ENCODE peak calls at places on chromosomes 13 and 19, in nine cellular contexts. One of them, this sample, is unnamed.

GRCh38 chr13:78660130-78660857 is 1.3 kb upstream of the OBI1 start:
- DNase-seq in neural crest cell: no peak
- DNase-seq in AG04449: no peak
- DNase-seq in mammary epithelial cell: no peak
- DNase-seq in heart right ventricle: no peak
- DNase-seq in foreskin fibroblast: peak
- DNase-seq in WTC11: no peak
- DNase-seq in AG09319: no peak
- DNase-seq in MM.1S: no peak
- DNase-seq in this sample: peak

GRCh38 chr19:46915386-46915785 is 54.6 kb downstream of the ARHGAP35 start:
- DNase-seq in neural crest cell: no peak
- DNase-seq in MM.1S: no peak
- DNase-seq in foreskin fibroblast: no peak
- DNase-seq in AG04449: no peak
- DNase-seq in WTC11: no peak
- DNase-seq in AG09319: no peak
- DNase-seq in mammary epithelial cell: no peak
- DNase-seq in heart right ventricle: no peak
- DNase-seq in this sample: no peak

GRCh38 chr13:113901231-113901630 is 37.4 kb upstream of the GAS6 start:
- DNase-seq in MM.1S: no peak
- DNase-seq in mammary epithelial cell: no peak
- DNase-seq in WTC11: no peak
- DNase-seq in neural crest cell: no peak
- DNase-seq in AG09319: no peak
- DNase-seq in foreskin fibroblast: no peak
- DNase-seq in heart right ventricle: no peak
- DNase-seq in AG04449: no peak
- DNase-seq in this sample: no peak

GRCh38 chr19:1266818-1267440 is 2.2 kb upstream of the CIRBP start:
- DNase-seq in AG04449: no peak
- DNase-seq in AG09319: no peak
- DNase-seq in foreskin fibroblast: peak
- DNase-seq in heart right ventricle: peak
- DNase-seq in MM.1S: peak
- DNase-seq in mammary epithelial cell: no peak
- DNase-seq in WTC11: peak
- DNase-seq in neural crest cell: peak
- DNase-seq in this sample: peak

GRCh38 chr13:113489549-113490495 is 689 bp downstream of the DCUN1D2 start:
- DNase-seq in AG09319: no peak
- DNase-seq in mammary epithelial cell: peak
- DNase-seq in AG04449: no peak
- DNase-seq in foreskin fibroblast: peak
- DNase-seq in MM.1S: peak
- DNase-seq in WTC11: peak
- DNase-seq in heart right ventricle: peak
- DNase-seq in neural crest cell: peak
- DNase-seq in this sample: peak

GRCh38 chr13:42284068-42284467 is 12.1 kb downstream of the AKAP11 start:
- DNase-seq in AG09319: no peak
- DNase-seq in MM.1S: no peak
- DNase-seq in AG04449: no peak
- DNase-seq in WTC11: no peak
- DNase-seq in foreskin fibroblast: no peak
- DNase-seq in neural crest cell: no peak
- DNase-seq in heart right ventricle: no peak
- DNase-seq in mammary epithelial cell: no peak
- DNase-seq in this sample: no peak

GRCh38 chr19:41362143-41362847 is 1.7 kb downstream of the B9D2 start:
- DNase-seq in heart right ventricle: no peak
- DNase-seq in AG04449: no peak
- DNase-seq in foreskin fibroblast: peak
- DNase-seq in WTC11: no peak
- DNase-seq in MM.1S: no peak
- DNase-seq in AG09319: no peak
- DNase-seq in mammary epithelial cell: no peak
- DNase-seq in neural crest cell: no peak
- DNase-seq in this sample: no peak

GRCh38 chr13:83752141-83752540 is 130.1 kb downstream of the SLITRK1 start:
- DNase-seq in neural crest cell: no peak
- DNase-seq in AG09319: no peak
- DNase-seq in WTC11: no peak
- DNase-seq in AG04449: peak
- DNase-seq in MM.1S: no peak
- DNase-seq in heart right ventricle: no peak
- DNase-seq in mammary epithelial cell: peak
- DNase-seq in foreskin fibroblast: peak
- DNase-seq in this sample: no peak

GRCh38 chr13:98549006-98549727 is 27.7 kb downstream of the STK24 start:
- DNase-seq in heart right ventricle: no peak
- DNase-seq in AG09319: peak
- DNase-seq in WTC11: no peak
- DNase-seq in AG04449: peak
- DNase-seq in MM.1S: no peak
- DNase-seq in neural crest cell: no peak
- DNase-seq in mammary epithelial cell: peak
- DNase-seq in foreskin fibroblast: peak
- DNase-seq in this sample: no peak

GRCh38 chr13:25181597-25181996 is 9.5 kb upstream of the AMER2 start:
- DNase-seq in neural crest cell: no peak
- DNase-seq in MM.1S: no peak
- DNase-seq in mammary epithelial cell: no peak
- DNase-seq in WTC11: no peak
- DNase-seq in AG04449: no peak
- DNase-seq in foreskin fibroblast: no peak
- DNase-seq in heart right ventricle: no peak
- DNase-seq in AG09319: no peak
- DNase-seq in this sample: no peak

GRCh38 chr13:93036380-93036779 is 190.2 kb upstream of the GPC6 start:
- DNase-seq in heart right ventricle: no peak
- DNase-seq in mammary epithelial cell: no peak
- DNase-seq in AG09319: no peak
- DNase-seq in neural crest cell: no peak
- DNase-seq in MM.1S: no peak
- DNase-seq in AG04449: no peak
- DNase-seq in WTC11: no peak
- DNase-seq in foreskin fibroblast: no peak
- DNase-seq in this sample: no peak

GRCh38 chr13:104592127-104592526 is 1525.9 kb upstream of the SLC10A2 start:
- DNase-seq in foreskin fibroblast: peak
- DNase-seq in AG09319: no peak
- DNase-seq in AG04449: no peak
- DNase-seq in WTC11: no peak
- DNase-seq in heart right ventricle: no peak
- DNase-seq in MM.1S: no peak
- DNase-seq in neural crest cell: no peak
- DNase-seq in mammary epithelial cell: peak
- DNase-seq in this sample: no peak

GRCh38 chr19:1748115-1748702 is 5.1 kb upstream of the ONECUT3 start:
- DNase-seq in AG04449: no peak
- DNase-seq in heart right ventricle: no peak
- DNase-seq in AG09319: no peak
- DNase-seq in WTC11: no peak
- DNase-seq in neural crest cell: no peak
- DNase-seq in MM.1S: no peak
- DNase-seq in mammary epithelial cell: no peak
- DNase-seq in foreskin fibroblast: no peak
- DNase-seq in this sample: no peak

GRCh38 chr13:110107568-110108347 is 199.2 kb downstream of the COL4A1 start:
- DNase-seq in AG04449: no peak
- DNase-seq in foreskin fibroblast: no peak
- DNase-seq in neural crest cell: no peak
- DNase-seq in AG09319: no peak
- DNase-seq in mammary epithelial cell: no peak
- DNase-seq in WTC11: peak
- DNase-seq in heart right ventricle: no peak
- DNase-seq in MM.1S: no peak
- DNase-seq in this sample: peak
- TF ChIP-seq CTCF in AG04449: no peak
- TF ChIP-seq CTCF in foreskin fibroblast: no peak
- TF ChIP-seq CTCF in neural crest cell: no peak
- TF ChIP-seq CTCF in AG09319: no peak
- TF ChIP-seq CTCF in mammary epithelial cell: peak
- TF ChIP-seq CTCF in WTC11: no peak
- TF ChIP-seq CTCF in heart right ventricle: peak
- TF ChIP-seq CTCF in MM.1S: no peak
- TF ChIP-seq CTCF in this sample: peak

GRCh38 chr19:31304877-31305312 is 44.3 kb downstream of the TSHZ3 start:
- DNase-seq in AG04449: no peak
- DNase-seq in foreskin fibroblast: no peak
- DNase-seq in WTC11: no peak
- DNase-seq in AG09319: no peak
- DNase-seq in neural crest cell: no peak
- DNase-seq in MM.1S: no peak
- DNase-seq in mammary epithelial cell: no peak
- DNase-seq in heart right ventricle: no peak
- DNase-seq in this sample: no peak
- TF ChIP-seq CTCF in AG04449: no peak
- TF ChIP-seq CTCF in foreskin fibroblast: no peak
- TF ChIP-seq CTCF in WTC11: no peak
- TF ChIP-seq CTCF in AG09319: no peak
- TF ChIP-seq CTCF in neural crest cell: no peak
- TF ChIP-seq CTCF in MM.1S: no peak
- TF ChIP-seq CTCF in mammary epithelial cell: no peak
- TF ChIP-seq CTCF in heart right ventricle: no peak
- TF ChIP-seq CTCF in this sample: no peak

GRCh38 chr13:110922506-110922905 is 7.6 kb upstream of the ANKRD10 start:
- DNase-seq in WTC11: no peak
- DNase-seq in mammary epithelial cell: no peak
- DNase-seq in AG09319: no peak
- DNase-seq in foreskin fibroblast: no peak
- DNase-seq in heart right ventricle: no peak
- DNase-seq in neural crest cell: no peak
- DNase-seq in AG04449: no peak
- DNase-seq in MM.1S: no peak
- DNase-seq in this sample: no peak

GRCh38 chr13:110923086-110923485 is 8.2 kb upstream of the ANKRD10 start:
- DNase-seq in MM.1S: no peak
- DNase-seq in foreskin fibroblast: no peak
- DNase-seq in WTC11: no peak
- DNase-seq in heart right ventricle: no peak
- DNase-seq in neural crest cell: no peak
- DNase-seq in mammary epithelial cell: no peak
- DNase-seq in AG09319: no peak
- DNase-seq in AG04449: no peak
- DNase-seq in this sample: no peak

GRCh38 chr13:110923777-110924638 is 9.1 kb upstream of the ANKRD10 start:
- DNase-seq in AG04449: no peak
- DNase-seq in AG09319: no peak
- DNase-seq in foreskin fibroblast: no peak
- DNase-seq in mammary epithelial cell: no peak
- DNase-seq in heart right ventricle: no peak
- DNase-seq in neural crest cell: no peak
- DNase-seq in MM.1S: no peak
- DNase-seq in WTC11: no peak
- DNase-seq in this sample: no peak

GRCh38 chr13:110924639-110924934 is 9.7 kb upstream of the ANKRD10 start:
- DNase-seq in foreskin fibroblast: no peak
- DNase-seq in heart right ventricle: no peak
- DNase-seq in AG09319: no peak
- DNase-seq in WTC11: no peak
- DNase-seq in neural crest cell: no peak
- DNase-seq in mammary epithelial cell: no peak
- DNase-seq in AG04449: no peak
- DNase-seq in MM.1S: no peak
- DNase-seq in this sample: no peak

DNA sequence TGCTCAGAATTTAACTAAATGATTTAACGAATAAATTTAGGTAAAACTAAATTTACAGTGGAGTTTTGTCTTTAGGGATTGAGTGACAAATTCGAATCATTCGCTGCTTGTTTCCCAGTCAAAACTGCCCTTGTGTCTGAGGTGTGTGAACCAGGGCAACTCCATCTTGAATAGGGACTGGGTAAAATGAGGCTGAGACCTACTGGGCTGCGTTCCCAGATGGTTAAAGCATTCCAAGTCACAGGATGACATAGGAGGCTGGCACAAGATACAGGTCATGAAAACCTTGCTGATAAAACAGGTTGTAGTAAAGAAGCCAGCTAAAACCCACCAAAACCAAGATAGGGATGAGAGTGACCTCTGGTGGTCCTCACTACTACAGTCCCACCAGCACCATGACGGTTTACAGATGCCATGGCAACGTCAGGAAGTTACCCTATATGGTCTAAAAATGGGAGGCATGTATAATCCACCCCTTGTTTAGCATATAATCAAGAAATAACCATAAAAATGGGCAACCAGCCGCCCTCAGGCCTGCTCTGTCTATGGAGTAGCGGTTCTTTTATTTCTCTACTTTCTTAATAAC is 10.2 kb upstream of the ANKRD10 start:
- DNase-seq in AG09319: no peak
- DNase-seq in foreskin fibroblast: no peak
- DNase-seq in AG04449: no peak
- DNase-seq in MM.1S: no peak
- DNase-seq in neural crest cell: peak
- DNase-seq in WTC11: peak
- DNase-seq in mammary epithelial cell: no peak
- DNase-seq in heart right ventricle: no peak
- DNase-seq in this sample: peak
- TF ChIP-seq CTCF in AG09319: no peak
- TF ChIP-seq CTCF in foreskin fibroblast: no peak
- TF ChIP-seq CTCF in AG04449: no peak
- TF ChIP-seq CTCF in MM.1S: no peak
- TF ChIP-seq CTCF in neural crest cell: peak
- TF ChIP-seq CTCF in WTC11: no peak
- TF ChIP-seq CTCF in mammary epithelial cell: no peak
- TF ChIP-seq CTCF in heart right ventricle: peak
- TF ChIP-seq CTCF in this sample: peak

GRCh38 chr19:39282021-39282420 is 13.8 kb downstream of the IFNL2 start:
- DNase-seq in foreskin fibroblast: no peak
- DNase-seq in mammary epithelial cell: no peak
- DNase-seq in heart right ventricle: no peak
- DNase-seq in WTC11: no peak
- DNase-seq in neural crest cell: no peak
- DNase-seq in AG04449: no peak
- DNase-seq in MM.1S: no peak
- DNase-seq in AG09319: no peak
- DNase-seq in this sample: no peak

DNA sequence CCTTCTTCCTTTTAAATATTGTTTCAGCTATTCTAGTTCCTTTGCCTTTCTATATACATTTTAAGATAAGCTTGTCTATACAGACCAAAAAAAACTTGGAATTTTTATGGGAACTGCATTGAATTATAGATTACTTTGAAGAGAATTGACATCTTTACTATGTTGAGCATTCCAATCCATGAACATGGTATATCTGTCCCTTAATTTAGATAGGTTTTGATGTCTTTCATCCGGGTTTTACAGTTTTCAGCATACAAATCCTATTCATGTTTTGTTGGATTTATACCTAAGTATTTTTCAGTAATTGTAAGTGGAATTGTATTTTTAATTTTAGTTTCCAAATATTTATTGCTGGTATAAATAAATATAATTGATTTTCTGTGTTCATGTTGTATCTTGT is 12.2 kb upstream of the IFNL1 start:
- DNase-seq in foreskin fibroblast: no peak
- DNase-seq in mammary epithelial cell: no peak
- DNase-seq in heart right ventricle: no peak
- DNase-seq in neural crest cell: no peak
- DNase-seq in MM.1S: no peak
- DNase-seq in WTC11: no peak
- DNase-seq in AG09319: no peak
- DNase-seq in AG04449: no peak
- DNase-seq in this sample: no peak
- TF ChIP-seq CTCF in foreskin fibroblast: no peak
- TF ChIP-seq CTCF in mammary epithelial cell: no peak
- TF ChIP-seq CTCF in heart right ventricle: no peak
- TF ChIP-seq CTCF in neural crest cell: no peak
- TF ChIP-seq CTCF in MM.1S: no peak
- TF ChIP-seq CTCF in WTC11: no peak
- TF ChIP-seq CTCF in AG09319: no peak
- TF ChIP-seq CTCF in AG04449: no peak
- TF ChIP-seq CTCF in this sample: no peak

This sample was measured in endothelial cell.